ENCODE peak calls at places on chromosomes 1 and 21, in five cellular contexts. Q is aorta, N is GM23338, B is neuronal stem cell, I is uterus. R is an unnamed sample.

GRCh38 chr21:36990508-36991205 is 15.8 kb upstream of the RIPPLY3 start:
- DNase-seq in N (peak; percentile 45), B (no peak), Q (no peak), I (no peak), R (no peak)

GRCh38 chr1:183024352-183025337 is 1.4 kb downstream of the LAMC1 start:
- DNase-seq in Q (no peak), N (no peak), I (no peak), B (peak; percentile 14), R (no peak)

GRCh38 chr1:84143796-84144565 is at the start of gene PRKACB:
- DNase-seq in B (no peak), Q (no peak), N (no peak), I (no peak), R (no peak)

GRCh38 chr1:91818713-91818975 is 67.3 kb downstream of the TGFBR3 start:
- DNase-seq in N (no peak), Q (no peak), B (no peak), I (no peak), R (no peak)

GRCh38 chr1:203534526-203534925 is 40.6 kb downstream of the OPTC start:
- DNase-seq in B (no peak), I (peak; percentile 99), Q (peak; percentile 90), N (no peak), R (peak; percentile 87)

GRCh38 chr1:65429806-65430205 is 9.3 kb downstream of the LEPR start:
- DNase-seq in I (no peak), N (no peak), Q (no peak), B (no peak), R (no peak)

GRCh38 chr21:43192501-43193081 is 23.8 kb downstream of the CRYAA start:
- DNase-seq in I (no peak), N (no peak), B (no peak), Q (peak; percentile 39), R (no peak)

GRCh38 chr1:55443175-55443933 is 228.2 kb upstream of the USP24 start:
- DNase-seq in N (no peak), B (no peak), I (peak; percentile 85), Q (peak; percentile 93), R (peak; percentile 98)

GRCh38 chr1:99005537-99005942 is 879 bp upstream of the PLPPR5 start:
- DNase-seq in I (no peak), N (peak; percentile 70), B (peak; percentile 41), Q (no peak), R (no peak)

GRCh38 chr21:44848821-44849521 is 24.5 kb downstream of the PTTG1IP start:
- DNase-seq in N (no peak), B (no peak), Q (peak; percentile 73), I (no peak), R (no peak)

GRCh38 chr21:34812510-34813265 is 143.9 kb downstream of the CLIC6 start:
- DNase-seq in Q (no peak), I (no peak), B (no peak), N (no peak), R (no peak)

GRCh38 chr1:68919070-68919469 is 422.2 kb upstream of the DEPDC1 start:
- DNase-seq in N (no peak), I (no peak), Q (no peak), B (no peak), R (no peak)

GRCh38 chr1:19315378-19316206 is 3.5 kb downstream of the SLC66A1 start:
- DNase-seq in B (no peak), Q (no peak), N (no peak), I (no peak), R (no peak)

GRCh38 chr1:228152918-228153258 is 3.2 kb downstream of the GJC2 start:
- DNase-seq in B (no peak), I (peak; percentile 12), Q (peak; percentile 47), N (no peak), R (no peak)

GRCh38 chr1:20126806-20127440 is 7.6 kb upstream of the PLA2G2D start:
- DNase-seq in B (no peak), N (no peak), Q (no peak), I (no peak), R (no peak)

GRCh38 chr1:202926578-202927491 is at the start of gene KLHL12:
- DNase-seq in Q (peak; percentile 99), N (peak; percentile 99), I (peak; percentile 97), B (peak; percentile 97), R (peak; percentile 95)

GRCh38 chr1:147673816-147674215 is 3.5 kb upstream of the ACP6 start:
- DNase-seq in Q (no peak), I (no peak), N (no peak), B (no peak), R (no peak)

GRCh38 chr1:43300661-43301094 is at the start of gene TIE1:
- DNase-seq in B (no peak), Q (peak; percentile 67), I (peak; percentile 49), N (no peak), R (no peak)

GRCh38 chr1:91406773-91407389 is 2.2 kb upstream of the HFM1 start:
- DNase-seq in N (peak; percentile 22), I (no peak), Q (no peak), B (no peak), R (no peak)

GRCh38 chr1:166164995-166165660 is 1.7 kb downstream of the FAM78B start:
- DNase-seq in B (peak; percentile 71), N (peak; percentile 84), Q (peak; percentile 83), I (peak; percentile 47), R (peak; percentile 59)

DNA sequence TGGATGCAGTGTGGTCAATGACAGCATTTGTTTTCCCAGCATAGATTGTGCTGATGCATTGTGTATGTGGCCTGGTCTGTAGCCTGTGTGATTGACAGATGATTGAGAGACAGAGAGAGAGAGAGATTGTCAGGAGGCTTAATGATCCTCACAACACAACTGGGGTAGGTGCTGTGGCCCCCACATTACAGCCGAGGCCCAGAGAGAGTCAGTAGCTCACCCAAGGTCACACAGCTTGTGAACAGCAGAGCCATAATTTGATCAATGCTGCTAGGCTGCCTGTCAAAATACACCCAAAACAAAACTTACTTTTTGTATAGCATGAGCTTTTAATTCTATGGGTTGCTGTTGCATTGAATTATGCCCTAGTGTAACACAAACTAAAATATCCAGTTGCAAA is 20.2 kb upstream of the ETS2 start:
- DNase-seq in I (no peak), N (no peak), Q (no peak), B (no peak), R (no peak)
- H3K4me1 ChIP-seq in I (no peaks in the 10 kb centered on the region), N (peaks cover 20% of the 10 kb centered on the region), Q (no peaks in the 10 kb centered on the region), B (peaks cover 3% of the 10 kb centered on the region), R (no peaks in the 10 kb centered on the region)

DNA sequence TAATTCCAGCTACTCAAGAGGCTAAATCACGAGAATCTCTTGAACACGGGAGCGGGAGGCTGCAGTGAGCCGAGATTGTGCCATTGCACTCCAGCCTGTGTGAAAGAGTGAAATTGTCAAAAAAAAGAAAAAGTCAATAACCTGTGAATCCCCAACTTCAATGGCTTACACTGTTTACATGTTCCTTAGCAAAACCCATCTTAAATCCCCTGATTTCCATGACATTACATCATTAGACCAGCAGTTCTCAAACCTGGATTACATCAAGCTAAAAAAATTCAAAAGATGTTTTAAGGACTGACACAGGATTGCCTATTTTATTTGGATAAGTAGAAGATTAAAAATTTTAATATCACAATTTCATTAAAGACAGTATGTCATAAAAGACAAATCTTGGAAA is 12.4 kb downstream of the GPBP1L1 start:
- DNase-seq in Q (no peak), N (no peak), I (no peak), B (no peak), R (no peak)
- H3K27ac ChIP-seq in Q (no peak overlapping the region), N (no peak overlapping the region), I (no peak overlapping the region), B (no peak overlapping the region), R (peak overlapping the region; percentile 41)

GRCh38 chr1:207963429-207964194 is 52.7 kb upstream of the CD34 start:
- DNase-seq in B (peak; percentile 89), N (peak; percentile 89), I (peak; percentile 86), Q (peak; percentile 96), R (peak; percentile 94)

GRCh38 chr1:207965602-207966387 is 54.9 kb upstream of the CD34 start:
- DNase-seq in N (peak; percentile 13), I (no peak), Q (no peak), B (no peak), R (no peak)

GRCh38 chr1:207966521-207966920 is 55.6 kb upstream of the CD34 start:
- DNase-seq in B (no peak), Q (no peak), I (no peak), N (no peak), R (no peak)

GRCh38 chr1:207962716-207963428 is 51.9 kb upstream of the CD34 start:
- DNase-seq in N (peak; percentile 66), B (no peak), I (peak; percentile 54), Q (peak; percentile 77), R (peak; percentile 81)

GRCh38 chr1:207964195-207964966 is 53.5 kb upstream of the CD34 start:
- DNase-seq in B (no peak), I (no peak), Q (no peak), N (no peak), R (no peak)
- H3K4me1 ChIP-seq in B (no peaks in the 10 kb centered on the region), I (no peaks in the 10 kb centered on the region), Q (no peaks in the 10 kb centered on the region), N (peaks cover 17% of the 10 kb centered on the region), R (peaks cover 55% of the 10 kb centered on the region)

GRCh38 chr1:112636597-112637256 is 17.1 kb downstream of the CAPZA1 start:
- DNase-seq in N (no peak), B (no peak), I (no peak), Q (no peak), R (no peak)
- H3K27ac ChIP-seq in N (no peak overlapping the region), B (no peak overlapping the region), I (no peak overlapping the region), Q (no peak overlapping the region), R (no peak overlapping the region)

GRCh38 chr1:89699451-89699986 is 66.6 kb downstream of the LRRC8C start:
- DNase-seq in B (no peak), N (no peak), Q (no peak), I (no peak), R (no peak)
- H3K4me1 ChIP-seq in B (no peaks in the 10 kb centered on the region), N (no peaks in the 10 kb centered on the region), Q (no peaks in the 10 kb centered on the region), I (peaks cover 10% of the 10 kb centered on the region), R (no peaks in the 10 kb centered on the region)

GRCh38 chr1:27530192-27530591 is 40.2 kb upstream of the WASF2 start:
- DNase-seq in N (no peak), I (no peak), Q (no peak), B (no peak), R (no peak)
- H3K27ac ChIP-seq in N (no peak overlapping the region), I (peak overlapping the region; percentile 96), Q (no peak overlapping the region), B (no peak overlapping the region), R (peak overlapping the region; percentile 97)

DNA sequence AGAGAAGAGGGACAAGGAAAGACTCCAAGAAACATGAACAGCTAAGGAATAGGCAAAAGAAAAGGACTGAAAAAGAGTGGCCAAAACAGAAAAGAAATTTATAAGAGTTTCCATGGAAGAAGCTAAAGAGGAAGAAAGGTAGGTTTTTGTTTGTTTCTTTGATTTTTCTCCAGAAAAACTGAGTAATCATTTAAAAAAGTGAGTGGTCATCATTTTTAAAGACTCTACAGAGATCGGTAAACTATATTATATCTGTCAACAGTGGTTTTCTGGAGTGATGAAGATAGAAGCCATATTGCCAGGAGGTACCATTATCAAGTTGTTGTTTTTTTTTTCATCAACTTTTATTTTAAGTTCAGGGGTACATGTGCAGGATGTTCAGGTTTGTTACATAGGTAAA is 202.4 kb downstream of the DNAH14 start:
- DNase-seq in I (no peak), Q (no peak), B (no peak), N (no peak), R (no peak)
- H3K4me1 ChIP-seq in I (no peaks in the 10 kb centered on the region), Q (no peaks in the 10 kb centered on the region), B (no peaks in the 10 kb centered on the region), N (no peaks in the 10 kb centered on the region), R (no peaks in the 10 kb centered on the region)

GRCh38 chr1:31695327-31695726 is 8.5 kb downstream of the COL16A1 start:
- DNase-seq in Q (no peak), B (no peak), N (no peak), I (no peak), R (no peak)
- H3K27ac ChIP-seq in Q (no peak overlapping the region), B (no peak overlapping the region), N (no peak overlapping the region), I (no peak overlapping the region), R (no peak overlapping the region)

DNA sequence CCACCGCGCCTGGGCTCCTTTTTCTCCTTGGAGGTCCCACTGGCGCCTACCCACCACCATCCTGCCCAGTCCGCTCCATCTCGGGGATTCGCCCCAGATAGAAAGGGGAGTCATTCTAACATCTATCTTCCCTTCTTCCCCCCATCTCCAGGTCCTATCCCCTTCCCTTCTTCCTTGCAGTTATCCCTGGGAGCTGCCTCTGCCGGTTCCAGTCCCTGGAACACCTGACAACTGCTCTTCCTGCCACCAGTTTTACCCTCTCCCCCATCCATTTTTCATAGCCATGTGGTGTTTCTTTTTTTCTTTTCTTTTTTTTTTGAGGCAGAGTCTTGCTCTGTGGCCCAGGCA is 12.0 kb upstream of the COL16A1 start:
- DNase-seq in Q (no peak), I (no peak), N (no peak), B (no peak), R (no peak)
- H3K4me1 ChIP-seq in Q (no peaks in the 10 kb centered on the region), I (peaks cover 8% of the 10 kb centered on the region), N (peaks cover 18% of the 10 kb centered on the region), B (no peaks in the 10 kb centered on the region), R (peaks cover 44% of the 10 kb centered on the region)